ENCODE peak calls at places on chromosomes 11 and 22, in five cellular contexts. U is H1, Z is K562, J is HepG2, S is GM12878. R is an unnamed sample.

GRCh38 chr22:32720924-32721323 is 80.6 kb upstream of the TIMP3 start:
- DNase-seq in Z (no peak), U (no peak), J (peak), S (no peak), R (no peak)

GRCh38 chr22:17891427-17892167 is 117.3 kb upstream of the BID start:
- DNase-seq in S (no peak), Z (peak), J (peak), U (peak), R (no peak)

GRCh38 chr22:39900306-39901227 is at the start of gene GRAP2:
- DNase-seq in J (no peak), U (no peak), S (peak), Z (peak), R (no peak)

GRCh38 chr22:41596776-41597634 is 7.4 kb upstream of the PMM1 start:
- DNase-seq in S (no peak), Z (peak), U (peak), J (peak), R (no peak)

GRCh38 chr22:25876871-25877270 is 134.9 kb downstream of the MYO18B start:
- DNase-seq in U (no peak), J (no peak), S (no peak), Z (no peak), R (no peak)

GRCh38 chr22:31099386-31099785 is 8.0 kb downstream of the SELENOM start:
- DNase-seq in Z (no peak), S (no peak), U (no peak), J (no peak), R (no peak)

GRCh38 chr22:19111140-19111539 is 11.1 kb downstream of the DGCR2 start:
- DNase-seq in Z (no peak), J (no peak), U (no peak), S (no peak), R (no peak)

GRCh38 chr11:33622231-33622630 is 78.4 kb downstream of the C11orf91 start:
- DNase-seq in J (no peak), Z (no peak), U (no peak), S (no peak), R (no peak)

GRCh38 chr11:123543796-123544195 is 110.6 kb downstream of the SCN3B start:
- DNase-seq in Z (no peak), U (no peak), J (no peak), S (no peak), R (peak)

GRCh38 chr22:44731357-44731970 is 20.9 kb upstream of the ARHGAP8 start:
- DNase-seq in S (no peak), Z (no peak), U (no peak), J (no peak), R (no peak)

GRCh38 chr11:96097844-96098421 is 174.0 kb upstream of the MTMR2 start:
- DNase-seq in Z (no peak), U (no peak), S (no peak), J (peak), R (no peak)

GRCh38 chr11:24181395-24182047 is 315.3 kb upstream of the LUZP2 start:
- DNase-seq in S (no peak), J (no peak), U (no peak), Z (no peak), R (no peak)

GRCh38 chr22:24564376-24565058 is 8.7 kb downstream of the SNRPD3 start:
- DNase-seq in J (peak), U (no peak), Z (no peak), S (no peak), R (no peak)

GRCh38 chr22:24559471-24559870 is 3.7 kb downstream of the SNRPD3 start:
- DNase-seq in U (no peak), Z (no peak), J (no peak), S (no peak), R (no peak)

GRCh38 chr22:24565077-24565476 is 9.3 kb downstream of the SNRPD3 start:
- DNase-seq in J (no peak), S (no peak), Z (no peak), U (no peak), R (no peak)

GRCh38 chr22:24566899-24567511 is 11.2 kb downstream of the SNRPD3 start:
- DNase-seq in J (no peak), S (no peak), U (no peak), Z (no peak), R (no peak)

GRCh38 chr22:24563246-24563645 is 7.4 kb downstream of the SNRPD3 start:
- DNase-seq in J (no peak), S (no peak), Z (no peak), U (no peak), R (no peak)
- H3K27ac ChIP-seq in J (peak), S (no peak), Z (no peak), U (no peak), R (no peak)

GRCh38 chr11:134535029-134536025 is 123.3 kb upstream of the B3GAT1 start:
- DNase-seq in Z (no peak), J (no peak), U (peak), S (no peak), R (no peak)
- TF ChIP-seq ATF3 in Z (no peak), J (no peak), U (no peak), S (no peak), R (no peak)

DNA sequence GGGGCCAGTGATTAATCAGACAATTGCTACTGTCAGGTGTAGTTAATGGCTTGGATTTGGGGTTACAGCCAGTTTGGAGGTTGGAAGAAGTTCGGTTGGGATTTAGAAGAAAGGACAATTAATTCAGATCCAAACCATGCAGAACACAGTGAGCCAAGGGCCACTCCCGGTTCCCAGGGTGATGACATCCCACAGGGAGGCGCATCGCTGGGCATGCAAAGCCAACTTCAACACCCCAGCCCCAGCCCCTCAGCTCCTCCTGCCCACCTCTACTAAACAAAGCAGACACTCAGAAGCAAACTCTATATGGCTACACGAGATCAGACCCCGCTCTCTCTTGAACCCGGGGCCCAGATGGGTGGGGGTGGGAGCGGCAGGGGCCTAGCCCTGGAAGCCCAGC is 10.2 kb downstream of the MB start:
- DNase-seq in S (no peak), J (no peak), Z (no peak), U (no peak), R (no peak)
- H3K27ac ChIP-seq in S (no peak), J (no peak), Z (no peak), U (no peak), R (no peak)

DNA sequence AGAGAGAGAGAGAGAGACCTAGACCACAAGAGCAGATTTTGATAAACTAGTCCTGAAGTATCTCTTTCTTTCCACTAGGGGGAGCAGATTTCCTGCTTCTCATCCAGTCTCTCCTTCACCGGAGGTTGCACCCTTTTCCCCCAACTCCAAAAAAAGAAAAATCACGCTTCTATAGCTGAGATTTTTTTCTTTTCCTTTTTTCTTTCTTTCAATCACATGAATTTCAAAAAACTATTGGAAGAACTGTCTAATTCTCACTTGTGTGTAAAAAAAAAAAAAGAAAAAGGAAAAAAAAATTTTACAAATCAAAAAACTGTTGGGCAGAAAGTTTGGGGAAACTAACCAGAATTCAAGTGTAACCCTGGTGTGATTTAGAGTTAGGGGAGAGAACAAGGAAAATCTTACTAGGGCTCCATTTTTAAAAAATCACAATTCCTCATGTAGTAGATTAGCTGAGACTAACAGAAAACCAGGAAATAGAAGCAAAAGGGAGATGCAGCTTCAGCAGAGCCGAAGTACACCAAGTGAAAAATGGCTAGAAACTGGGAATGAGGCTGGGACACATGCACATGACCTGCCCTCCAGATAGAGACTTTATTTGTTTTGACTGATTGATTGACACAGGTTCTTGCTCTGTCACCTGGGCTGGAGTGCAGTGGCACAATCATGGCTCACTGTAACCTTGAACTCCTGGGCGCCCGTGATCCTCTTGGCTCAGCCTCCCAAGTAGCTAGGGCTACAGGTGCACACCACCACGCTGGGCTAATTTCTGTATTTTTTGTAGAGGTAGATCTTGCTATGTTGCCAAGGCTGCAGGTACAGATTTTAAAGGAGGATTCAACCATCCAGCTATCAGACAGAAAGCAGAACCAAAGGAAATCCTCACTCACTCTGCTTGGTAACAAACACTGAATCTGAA is 27.1 kb downstream of the SDHD start:
- DNase-seq in Z (peak), U (no peak), J (peak), S (no peak), R (peak)
- TF ChIP-seq ATF3 in Z (no peak), U (no peak), J (no peak), S (no peak), R (no peak)

GRCh38 chr11:122186439-122187080 is 70.5 kb upstream of the BLID start:
- DNase-seq in S (no peak), Z (no peak), J (no peak), U (no peak), R (peak)
- H3K27ac ChIP-seq in S (no peak), Z (no peak), J (no peak), U (no peak), R (peak)

GRCh38 chr11:81647374-81647773 is 1086.3 kb downstream of the FAM181B start:
- DNase-seq in J (no peak), S (no peak), U (no peak), Z (no peak), R (no peak)

DNA sequence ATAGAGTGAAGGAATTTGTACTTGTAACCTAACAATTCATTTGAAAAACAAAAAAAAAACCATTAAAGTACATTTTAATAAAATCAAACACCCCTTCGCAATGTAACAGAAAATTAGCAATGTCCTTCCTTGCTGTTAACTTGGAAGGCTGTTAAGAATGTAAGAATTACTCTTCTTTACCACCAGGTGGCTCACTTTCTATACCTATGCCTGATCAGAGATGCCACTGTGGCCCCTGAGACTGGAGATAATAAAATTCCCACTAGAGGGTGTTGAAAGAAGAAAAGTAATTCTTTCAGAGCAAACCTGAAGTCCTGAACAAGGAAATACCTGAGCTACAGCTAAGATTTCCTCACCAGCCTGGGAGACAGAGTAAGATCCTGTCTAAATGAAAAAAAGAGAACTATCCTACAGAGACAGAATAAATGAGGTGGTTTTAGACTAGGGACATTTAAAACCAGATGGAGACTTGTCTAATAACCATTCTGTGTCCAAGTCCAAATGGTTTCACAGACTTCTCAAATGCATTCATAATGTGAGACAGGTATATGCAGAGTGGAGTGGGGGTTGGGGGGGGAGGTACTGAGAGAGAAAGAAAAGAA is 1089.3 kb downstream of the FAM181B start:
- DNase-seq in S (no peak), J (peak), Z (peak), U (no peak), R (peak)
- TF ChIP-seq ATF3 in S (no peak), J (no peak), Z (no peak), U (no peak), R (no peak)

GRCh38 chr11:128476729-128477128 is 110.6 kb downstream of the ETS1 start:
- DNase-seq in J (no peak), U (no peak), Z (no peak), S (no peak), R (no peak)
- H3K27ac ChIP-seq in J (no peak), U (no peak), Z (no peak), S (no peak), R (no peak)

R was measured in HCT116.